ENCODE peak calls at places on chromosomes 3 and 15, in nine cellular contexts. Z is nephron progenitor cell; U is progenitor cell of endocrine pancreas; C is body of pancreas; R is cardiac muscle cell; L is AG10803; T is bronchial epithelial cell; Q is A549; M is CD4-positive, alpha-beta T cell. I is an unnamed sample.

GRCh38 chr3:81154611-81155143 is 606.8 kb downstream of the GBE1 start:
- DNase-seq in U (no peak), C (no peak), M (no peak), L (no peak), Q (no peak), R (no peak), Z (no peak), T (no peak), I (no peak)

GRCh38 chr3:145191543-145191942 is 969.4 kb downstream of the PLOD2 start:
- DNase-seq in M (no peak), R (no peak), T (peak; percentile 62), L (no peak), C (no peak), U (no peak), Q (no peak), Z (no peak), I (no peak)

GRCh38 chr3:58646503-58646902 is 20.1 kb downstream of the FAM3D start:
- DNase-seq in L (peak; percentile 15), C (no peak), M (no peak), R (no peak), T (no peak), U (no peak), Q (no peak), Z (no peak), I (no peak)

GRCh38 chr15:37109952-37110630 is 9.7 kb upstream of the MEIS2 start:
- DNase-seq in M (no peak), L (no peak), Z (peak; percentile 71), C (peak; percentile 37), Q (no peak), R (peak; percentile 83), U (no peak), T (peak; percentile 30), I (no peak)

GRCh38 chr3:52090131-52090548 is 33.8 kb upstream of the DUSP7 start:
- DNase-seq in M (no peak), L (peak; percentile 91), Q (no peak), Z (no peak), U (no peak), C (no peak), R (no peak), T (peak; percentile 70), I (no peak)

GRCh38 chr15:62886431-62887071 is 156.0 kb upstream of the TPM1 start:
- DNase-seq in M (no peak), U (no peak), C (no peak), R (no peak), Q (peak; percentile 41), Z (no peak), L (peak; percentile 67), T (no peak), I (no peak)

GRCh38 chr3:109888026-109888425 is 550.7 kb upstream of the DPPA4 start:
- DNase-seq in Q (no peak), M (no peak), Z (no peak), U (no peak), C (no peak), L (no peak), T (no peak), R (no peak), I (no peak)

GRCh38 chr3:126781889-126782491 is 78.0 kb downstream of the CHCHD6 start:
- DNase-seq in R (peak; percentile 4), M (no peak), Z (no peak), L (peak; percentile 95), Q (no peak), C (no peak), T (peak; percentile 91), U (no peak), I (no peak)

GRCh38 chr3:113697192-113698090 is 999 bp upstream of the USF3 start:
- DNase-seq in T (peak; percentile 12), C (peak; percentile 41), Q (peak; percentile 36), L (peak; percentile 10), M (peak; percentile 12), Z (peak; percentile 12), U (no peak), R (peak; percentile 53), I (peak; percentile 22)

GRCh38 chr3:120102232-120102631 is 8.0 kb upstream of the GSK3B start:
- DNase-seq in R (no peak), U (no peak), M (no peak), C (no peak), Z (no peak), L (no peak), Q (no peak), T (no peak), I (no peak)

GRCh38 chr3:190319660-190320059 is 2.6 kb downstream of the CLDN1 start:
- DNase-seq in Q (no peak), T (peak; percentile 99), R (no peak), C (peak; percentile 25), M (no peak), Z (no peak), U (no peak), L (no peak), I (no peak)

GRCh38 chr3:190320594-190321362 is 1.5 kb downstream of the CLDN1 start:
- DNase-seq in U (no peak), L (no peak), T (no peak), Q (no peak), C (no peak), R (no peak), Z (no peak), M (no peak), I (no peak)

GRCh38 chr3:190323241-190323617 is 983 bp upstream of the CLDN1 start:
- DNase-seq in T (peak; percentile 73), Q (no peak), L (no peak), U (no peak), M (no peak), C (peak; percentile 28), R (no peak), Z (no peak), I (no peak)

GRCh38 chr3:190321789-190322603 is at the start of gene CLDN1:
- DNase-seq in U (peak; percentile 86), M (peak; percentile 69), Z (peak; percentile 94), L (peak; percentile 67), R (peak; percentile 94), C (peak; percentile 88), Q (peak; percentile 59), T (peak; percentile 54), I (peak; percentile 27)

DNA sequence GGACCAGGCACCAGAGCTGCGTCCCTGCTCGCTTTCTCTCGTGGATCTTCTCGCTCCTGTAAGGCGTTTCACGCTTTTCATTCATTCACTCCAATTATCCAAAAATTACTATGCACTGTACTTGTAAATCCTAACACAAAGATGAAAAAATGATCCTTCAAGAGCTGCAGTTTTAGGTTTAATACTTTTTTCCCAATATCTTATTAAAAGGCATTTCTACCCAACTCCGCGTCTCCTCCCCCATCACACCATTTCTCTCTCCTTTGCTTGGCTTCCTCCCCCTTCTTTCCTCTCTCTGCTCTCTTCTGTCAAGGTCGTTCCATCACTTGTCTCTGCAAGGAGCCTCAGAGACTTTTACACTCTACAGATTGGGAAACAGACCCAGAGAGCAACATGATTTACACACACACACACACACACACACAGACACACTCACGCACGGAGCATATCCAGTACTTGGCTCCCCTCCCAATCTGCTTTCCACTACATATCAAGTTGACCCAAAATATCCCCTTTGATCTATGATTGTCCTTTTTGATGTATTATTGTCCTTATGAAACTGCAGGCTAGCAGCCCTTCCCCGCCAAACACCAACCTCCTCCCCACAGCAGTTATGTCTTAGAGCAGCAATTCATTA is 476 bp upstream of the CLDN1 start:
- DNase-seq in Q (no peak), Z (no peak), M (no peak), T (no peak), C (no peak), L (no peak), U (no peak), R (no peak), I (no peak)
- TF ChIP-seq CTCF in Q (no peak), Z (peak; percentile 32), M (peak; percentile 12), T (no peak), C (no peak), L (no peak), U (no peak), R (no peak), I (peak; percentile 1)

DNA sequence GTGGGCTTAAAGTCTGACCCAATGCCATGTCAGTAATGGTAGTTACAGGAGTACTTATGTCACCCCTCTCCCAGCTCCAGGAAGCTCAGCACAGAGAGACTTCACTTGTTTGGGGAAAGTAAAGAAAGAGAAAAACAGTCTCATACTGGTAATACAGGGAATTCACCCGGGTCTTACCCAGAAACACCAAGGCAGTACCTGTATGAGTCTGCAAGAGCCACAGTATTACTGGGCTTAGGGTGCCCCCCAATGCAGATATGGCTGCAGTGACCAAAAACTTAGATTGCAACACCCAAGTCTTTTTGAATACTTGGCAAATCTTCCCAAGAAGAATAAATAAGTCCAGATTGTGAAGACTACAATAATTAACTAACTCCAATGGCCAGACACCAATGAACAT is 622.1 kb downstream of the IGSF11 start:
- DNase-seq in L (no peak), C (no peak), U (no peak), Q (no peak), Z (no peak), T (no peak), R (no peak), M (no peak), I (no peak)
- TF ChIP-seq CTCF in L (no peak), C (no peak), U (no peak), Q (no peak), Z (no peak), T (no peak), R (no peak), M (no peak), I (no peak)

GRCh38 chr3:122920986-122921385 is 106.6 kb downstream of the SEMA5B start:
- DNase-seq in C (no peak), T (no peak), Z (no peak), R (no peak), L (no peak), U (no peak), M (no peak), Q (no peak), I (no peak)

GRCh38 chr3:122923611-122924010 is 104.0 kb downstream of the SEMA5B start:
- DNase-seq in U (no peak), Z (no peak), R (no peak), M (no peak), L (no peak), C (no peak), Q (no peak), T (no peak), I (no peak)

GRCh38 chr3:122919291-122919610 is 108.3 kb downstream of the SEMA5B start:
- DNase-seq in C (no peak), T (no peak), M (no peak), L (no peak), U (no peak), Q (no peak), R (no peak), Z (no peak), I (no peak)

GRCh38 chr3:122918576-122919290 is 108.8 kb downstream of the SEMA5B start:
- DNase-seq in C (no peak), L (no peak), Q (no peak), U (no peak), T (no peak), R (peak; percentile 69), M (no peak), Z (peak; percentile 32), I (no peak)

GRCh38 chr3:122921791-122922651 is 105.5 kb downstream of the SEMA5B start:
- DNase-seq in Q (peak; percentile 18), Z (peak; percentile 72), R (peak; percentile 27), M (no peak), U (peak; percentile 35), L (no peak), T (no peak), C (no peak), I (no peak)
- TF ChIP-seq CTCF in Q (no peak), Z (peak; percentile 27), R (no peak), M (no peak), U (peak; percentile 51), L (no peak), T (peak; percentile 49), C (no peak), I (no peak)

DNA sequence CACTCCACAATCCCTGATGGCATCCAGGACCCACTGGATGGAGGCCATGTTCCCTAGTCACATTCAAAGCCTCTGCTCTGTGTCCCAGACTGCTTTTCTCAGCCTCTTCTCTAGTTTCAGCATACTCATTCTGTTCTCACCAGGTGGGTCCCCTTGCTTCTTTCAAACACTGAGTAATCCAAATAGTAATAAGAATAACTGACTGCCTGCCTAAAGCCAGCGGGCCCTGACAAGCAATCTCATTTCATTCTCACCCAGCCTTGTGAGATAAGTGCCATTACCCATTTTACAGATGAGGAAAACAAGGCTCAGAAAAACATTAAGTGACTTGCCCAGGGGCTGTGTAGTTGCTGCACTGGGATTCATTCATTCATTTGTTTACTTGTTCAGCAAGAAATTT is 25.4 kb downstream of the MAPKAPK3 start:
- DNase-seq in L (no peak), Q (no peak), U (no peak), C (no peak), Z (no peak), M (no peak), R (no peak), T (no peak), I (no peak)
- TF ChIP-seq CTCF in L (no peak), Q (no peak), U (no peak), C (no peak), Z (no peak), M (no peak), R (no peak), T (no peak), I (no peak)